ENCODE peak calls at places on chromosomes 4 and X, in six cellular contexts. A, W, T, Q, O and I are unnamed samples.

GRCh38 chr4:15665738-15666365 is 10.7 kb upstream of the FBXL5 start:
- DNase-seq in A (no peak), T (no peak), O (no peak), W (no peak), Q (peak), I (peak)

GRCh38 chr4:11439836-11440235 is 11.1 kb upstream of the HS3ST1 start:
- DNase-seq in T (no peak), O (no peak), W (no peak), A (no peak), Q (no peak), I (no peak)

GRCh38 chr4:169658196-169658595 is 37.8 kb downstream of the CLCN3 start:
- DNase-seq in Q (no peak), W (no peak), A (no peak), O (no peak), T (no peak), I (peak)

GRCh38 chrX:101957174-101957573 is 25.3 kb upstream of the ZMAT1 start:
- DNase-seq in O (no peak), W (no peak), Q (no peak), T (no peak), A (no peak), I (no peak)

GRCh38 chr4:40177591-40177990 is 19.2 kb upstream of the RHOH start:
- DNase-seq in O (no peak), W (no peak), T (no peak), Q (no peak), A (no peak), I (no peak)

GRCh38 chr4:140497776-140498636 is at the start of gene MGAT4D:
- DNase-seq in W (no peak), Q (no peak), O (peak), A (no peak), T (no peak), I (peak)

GRCh38 chrX:103687073-103687695 is 685 bp upstream of the MORF4L2 start:
- DNase-seq in Q (peak), W (no peak), A (peak), T (peak), O (no peak), I (peak)

GRCh38 chrX:38474543-38474942 is 86.8 kb upstream of the TSPAN7 start:
- DNase-seq in O (peak), T (no peak), W (no peak), Q (no peak), A (no peak), I (no peak)

GRCh38 chr4:184897807-184898388 is 72.1 kb upstream of the ACSL1 start:
- DNase-seq in O (no peak), T (no peak), Q (no peak), A (no peak), W (no peak), I (no peak)

GRCh38 chrX:124863303-124863702 is 456.4 kb upstream of the TEX13C start:
- DNase-seq in O (peak), T (no peak), W (no peak), A (no peak), Q (no peak), I (no peak)

GRCh38 chr4:150574678-150575077 is 7.3 kb upstream of the MAB21L2 start:
- DNase-seq in A (no peak), Q (no peak), O (no peak), T (no peak), W (no peak), I (no peak)

GRCh38 chr4:52037730-52038108 is 380 bp downstream of the SGCB start:
- DNase-seq in A (peak), W (no peak), T (peak), Q (peak), O (peak), I (no peak)

GRCh38 chr4:81040175-81040659 is 9.7 kb downstream of the BMP3 start:
- DNase-seq in A (no peak), T (no peak), O (peak), Q (peak), W (no peak), I (no peak)

GRCh38 chr4:156193800-156194199 is 240.1 kb upstream of the CTSO start:
- DNase-seq in W (no peak), O (no peak), Q (peak), A (no peak), T (no peak), I (peak)

GRCh38 chrX:117854806-117855205 is 261.8 kb downstream of the KLHL13 start:
- DNase-seq in A (no peak), W (no peak), T (no peak), O (no peak), Q (no peak), I (no peak)

GRCh38 chrX:73239242-73239641 is 24.6 kb upstream of the NAP1L2 start:
- DNase-seq in O (peak), T (no peak), Q (no peak), W (no peak), A (no peak), I (no peak)

GRCh38 chr4:2745981-2746806 is 9.9 kb downstream of the TNIP2 start:
- DNase-seq in T (no peak), O (no peak), W (no peak), A (no peak), Q (peak), I (peak)

GRCh38 chr4:52983563-52984303 is 121.6 kb downstream of the RASL11B start:
- DNase-seq in O (peak), A (no peak), W (peak), Q (peak), T (no peak), I (peak)

GRCh38 chr4:127630152-127630551 is 2.6 kb upstream of the INTU start:
- DNase-seq in Q (no peak), A (no peak), W (no peak), O (no peak), T (no peak), I (no peak)

GRCh38 chr4:108170729-108171540 is 2.2 kb upstream of the LEF1 start:
- DNase-seq in W (no peak), Q (no peak), A (no peak), O (peak), T (no peak), I (no peak)

GRCh38 chr4:147732516-147733193 is 767 bp downstream of the ARHGAP10 start:
- DNase-seq in Q (peak), W (no peak), A (peak), T (peak), O (peak), I (peak)

GRCh38 chr4:8241211-8241779 is 28.3 kb upstream of the HTRA3 start:
- DNase-seq in Q (no peak), O (no peak), W (no peak), T (no peak), A (no peak), I (no peak)

GRCh38 chr4:8242782-8243556 is 26.6 kb upstream of the HTRA3 start:
- DNase-seq in T (no peak), W (no peak), A (no peak), O (no peak), Q (no peak), I (peak)

GRCh38 chr4:8240211-8241041 is 29.1 kb upstream of the HTRA3 start:
- DNase-seq in W (no peak), A (no peak), T (no peak), Q (no peak), O (no peak), I (no peak)

GRCh38 chr4:8244001-8244757 is 25.4 kb upstream of the HTRA3 start:
- DNase-seq in Q (no peak), A (no peak), W (no peak), T (no peak), O (no peak), I (no peak)

GRCh38 chr4:8241895-8242696 is 27.5 kb upstream of the HTRA3 start:
- DNase-seq in A (peak), O (peak), W (peak), Q (peak), T (peak), I (peak)
- H3K27ac ChIP-seq in A (peak), O (no peak), W (no peak), Q (no peak), T (no peak), I (peak)

GRCh38 chrX:56308726-56309125 is 76.6 kb downstream of the KLF8 start:
- DNase-seq in Q (no peak), T (no peak), W (no peak), A (no peak), O (no peak), I (no peak)
- H3K4me3 ChIP-seq in Q (no peak), T (no peak), W (no peak), A (no peak), O (no peak), I (no peak)

GRCh38 chrX:69014200-69014599 is 151.1 kb downstream of the PJA1 start:
- DNase-seq in O (no peak), W (no peak), A (peak), Q (peak), T (no peak), I (no peak)

GRCh38 chrX:69018416-69019072 is 146.7 kb downstream of the PJA1 start:
- DNase-seq in T (no peak), W (no peak), Q (no peak), O (no peak), A (peak), I (no peak)

GRCh38 chrX:69015156-69015555 is 150.1 kb downstream of the PJA1 start:
- DNase-seq in Q (no peak), T (no peak), W (no peak), O (no peak), A (peak), I (no peak)

GRCh38 chrX:69016220-69016941 is 148.9 kb downstream of the PJA1 start:
- DNase-seq in W (no peak), Q (no peak), A (peak), T (no peak), O (no peak), I (no peak)

GRCh38 chrX:69015564-69016218 is 149.6 kb downstream of the PJA1 start:
- DNase-seq in T (no peak), W (no peak), A (peak), Q (no peak), O (no peak), I (no peak)
- H3K27ac ChIP-seq in T (no peak), W (no peak), A (no peak), Q (no peak), O (no peak), I (no peak)

GRCh38 chr4:179521937-179522336 is 2079.7 kb upstream of the AGA start:
- DNase-seq in T (no peak), Q (no peak), O (no peak), W (no peak), A (no peak), I (no peak)
- H3K4me3 ChIP-seq in T (no peak), Q (no peak), O (no peak), W (no peak), A (no peak), I (no peak)

DNA sequence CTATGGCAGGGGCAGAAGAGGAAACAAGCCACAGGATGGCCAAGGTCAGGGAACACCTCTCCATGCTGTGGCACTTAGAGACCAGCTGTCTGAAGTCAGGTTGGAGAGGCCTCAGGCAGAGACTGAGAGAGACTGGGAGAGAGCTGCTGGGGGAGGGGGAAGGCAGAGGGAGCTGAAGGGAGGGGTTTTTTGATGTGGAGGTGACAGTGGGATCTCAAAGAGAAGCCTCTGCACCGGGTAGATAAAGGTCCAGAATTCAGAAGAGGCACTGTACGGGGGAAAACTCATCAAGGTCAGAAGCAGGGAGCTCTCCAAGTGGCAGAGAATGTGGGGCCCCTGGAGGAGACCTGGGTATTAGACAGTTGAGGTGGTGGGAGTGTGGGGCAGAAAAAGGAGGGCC is 41.6 kb upstream of the HMGB3 start:
- DNase-seq in W (no peak), Q (no peak), O (no peak), T (no peak), A (no peak), I (no peak)
- H3K27ac ChIP-seq in W (no peak), Q (no peak), O (no peak), T (no peak), A (no peak), I (no peak)

GRCh38 chr4:65202473-65203264 is 467.6 kb downstream of the EPHA5 start:
- DNase-seq in W (no peak), T (no peak), Q (no peak), A (no peak), O (no peak), I (no peak)
- H3K4me3 ChIP-seq in W (no peak), T (no peak), Q (no peak), A (no peak), O (no peak), I (no peak)

GRCh38 chr4:8189551-8190466 is 9.3 kb upstream of the SH3TC1 start:
- DNase-seq in O (no peak), W (no peak), A (no peak), T (no peak), Q (no peak), I (no peak)

GRCh38 chr4:8188085-8188484 is 11.0 kb upstream of the SH3TC1 start:
- DNase-seq in W (no peak), O (no peak), A (no peak), T (no peak), Q (no peak), I (no peak)

GRCh38 chr4:8191136-8191747 is 7.8 kb upstream of the SH3TC1 start:
- DNase-seq in A (peak), T (peak), O (no peak), W (no peak), Q (peak), I (peak)

GRCh38 chr4:8186883-8187282 is 12.2 kb upstream of the SH3TC1 start:
- DNase-seq in W (no peak), T (no peak), A (no peak), O (no peak), Q (no peak), I (no peak)

GRCh38 chr4:8188743-8189550 is 10.1 kb upstream of the SH3TC1 start:
- DNase-seq in T (no peak), O (no peak), W (no peak), A (peak), Q (no peak), I (no peak)
- H3K27ac ChIP-seq in T (no peak), O (no peak), W (no peak), A (peak), Q (no peak), I (no peak)